ENCODE peak calls at places on chromosomes 11 and 22, in four cellular contexts. One of them, this sample, is unnamed.
A peak's percentile ranks its signal among the peaks of the same experiment; 100 is the strongest.

GRCh38 chr11:105609832-105610781 is at the start of gene GRIA4:
- DNase-seq in heart left ventricle: peak; percentile 7
- DNase-seq in CD8-positive, alpha-beta memory T cell: no peak
- DNase-seq in CD4-positive, CD25-positive, alpha-beta regulatory T cell: no peak
- DNase-seq in this sample: no peak

GRCh38 chr11:128874406-128874805 is 7.3 kb upstream of the KCNJ1 start:
- DNase-seq in heart left ventricle: no peak
- DNase-seq in CD8-positive, alpha-beta memory T cell: no peak
- DNase-seq in CD4-positive, CD25-positive, alpha-beta regulatory T cell: no peak
- DNase-seq in this sample: no peak

GRCh38 chr22:18954333-18954732 is 18.2 kb upstream of the PRODH start:
- DNase-seq in heart left ventricle: peak; percentile 51
- DNase-seq in CD8-positive, alpha-beta memory T cell: peak; percentile 36
- DNase-seq in CD4-positive, CD25-positive, alpha-beta regulatory T cell: peak; percentile 45
- DNase-seq in this sample: no peak

GRCh38 chr11:128886401-128887119 is 4.6 kb upstream of the KCNJ5 start:
- DNase-seq in heart left ventricle: no peak
- DNase-seq in CD8-positive, alpha-beta memory T cell: no peak
- DNase-seq in CD4-positive, CD25-positive, alpha-beta regulatory T cell: peak; percentile 19
- DNase-seq in this sample: peak; percentile 57

GRCh38 chr22:22687638-22688500 is 43.5 kb downstream of the GGTLC2 start:
- DNase-seq in heart left ventricle: no peak
- DNase-seq in CD8-positive, alpha-beta memory T cell: no peak
- DNase-seq in CD4-positive, CD25-positive, alpha-beta regulatory T cell: peak; percentile 32
- DNase-seq in this sample: peak; percentile 35

GRCh38 chr11:64284962-64285884 is at the start of gene GPR137:
- DNase-seq in heart left ventricle: peak; percentile 90
- DNase-seq in CD8-positive, alpha-beta memory T cell: peak; percentile 84
- DNase-seq in CD4-positive, CD25-positive, alpha-beta regulatory T cell: peak; percentile 90
- DNase-seq in this sample: peak; percentile 71

GRCh38 chr22:40954095-40954494 is 2.9 kb downstream of the RBX1 start:
- DNase-seq in heart left ventricle: no peak
- DNase-seq in CD8-positive, alpha-beta memory T cell: no peak
- DNase-seq in CD4-positive, CD25-positive, alpha-beta regulatory T cell: no peak
- DNase-seq in this sample: no peak

GRCh38 chr22:36086170-36086490 is 57.5 kb upstream of the RBFOX2 start:
- DNase-seq in heart left ventricle: no peak
- DNase-seq in CD8-positive, alpha-beta memory T cell: no peak
- DNase-seq in CD4-positive, CD25-positive, alpha-beta regulatory T cell: no peak
- DNase-seq in this sample: no peak

DNA sequence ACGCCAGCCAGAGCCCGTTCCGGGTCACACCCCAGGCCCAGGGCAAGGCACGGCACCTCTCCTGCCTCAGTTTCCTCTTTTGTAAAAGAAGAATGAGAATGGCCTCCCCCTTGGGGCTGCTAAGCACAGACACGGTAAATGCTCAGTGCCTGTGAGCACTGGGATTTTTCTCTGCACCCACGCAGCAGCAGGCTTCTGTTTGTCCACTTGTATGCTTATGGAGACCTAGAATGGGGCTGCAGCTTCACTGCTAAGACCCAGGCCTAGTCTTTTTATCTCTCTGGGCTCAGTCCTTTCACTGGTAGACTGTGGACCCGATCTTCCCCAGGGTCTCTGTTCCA is 1327.9 kb downstream of the TBC1D22A start:
- DNase-seq in heart left ventricle: no peak
- DNase-seq in CD8-positive, alpha-beta memory T cell: no peak
- DNase-seq in CD4-positive, CD25-positive, alpha-beta regulatory T cell: no peak
- DNase-seq in this sample: no peak
- H3K4me3 ChIP-seq in heart left ventricle: no peak overlapping the region
- H3K4me3 ChIP-seq in CD8-positive, alpha-beta memory T cell: no peak overlapping the region
- H3K4me3 ChIP-seq in CD4-positive, CD25-positive, alpha-beta regulatory T cell: peak overlapping the region; percentile 11
- H3K4me3 ChIP-seq in this sample: no peak overlapping the region

DNA sequence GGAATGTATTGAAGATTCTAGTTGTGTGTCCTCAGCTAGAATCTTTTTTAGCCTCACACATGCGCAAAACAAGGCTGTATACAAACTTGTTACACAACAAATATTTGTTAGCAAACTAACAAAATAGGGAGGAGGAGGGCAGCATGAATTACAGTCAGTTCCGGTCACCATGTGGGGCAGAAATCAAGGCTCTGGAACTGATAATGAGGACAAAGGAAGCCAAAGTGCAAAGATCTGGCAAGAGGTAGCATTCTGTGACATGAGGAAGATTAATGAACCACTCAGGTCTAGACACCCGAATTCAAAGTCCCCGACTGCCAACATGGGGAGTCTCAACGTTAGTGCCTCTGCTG is 1.9 kb downstream of the SUN2 start:
- DNase-seq in heart left ventricle: no peak
- DNase-seq in CD8-positive, alpha-beta memory T cell: no peak
- DNase-seq in CD4-positive, CD25-positive, alpha-beta regulatory T cell: peak; percentile 46
- DNase-seq in this sample: no peak
- H3K4me3 ChIP-seq in heart left ventricle: peak overlapping the region; percentile 86
- H3K4me3 ChIP-seq in CD8-positive, alpha-beta memory T cell: peak overlapping the region; percentile 98
- H3K4me3 ChIP-seq in CD4-positive, CD25-positive, alpha-beta regulatory T cell: peak overlapping the region; percentile 96
- H3K4me3 ChIP-seq in this sample: no peak overlapping the region

DNA sequence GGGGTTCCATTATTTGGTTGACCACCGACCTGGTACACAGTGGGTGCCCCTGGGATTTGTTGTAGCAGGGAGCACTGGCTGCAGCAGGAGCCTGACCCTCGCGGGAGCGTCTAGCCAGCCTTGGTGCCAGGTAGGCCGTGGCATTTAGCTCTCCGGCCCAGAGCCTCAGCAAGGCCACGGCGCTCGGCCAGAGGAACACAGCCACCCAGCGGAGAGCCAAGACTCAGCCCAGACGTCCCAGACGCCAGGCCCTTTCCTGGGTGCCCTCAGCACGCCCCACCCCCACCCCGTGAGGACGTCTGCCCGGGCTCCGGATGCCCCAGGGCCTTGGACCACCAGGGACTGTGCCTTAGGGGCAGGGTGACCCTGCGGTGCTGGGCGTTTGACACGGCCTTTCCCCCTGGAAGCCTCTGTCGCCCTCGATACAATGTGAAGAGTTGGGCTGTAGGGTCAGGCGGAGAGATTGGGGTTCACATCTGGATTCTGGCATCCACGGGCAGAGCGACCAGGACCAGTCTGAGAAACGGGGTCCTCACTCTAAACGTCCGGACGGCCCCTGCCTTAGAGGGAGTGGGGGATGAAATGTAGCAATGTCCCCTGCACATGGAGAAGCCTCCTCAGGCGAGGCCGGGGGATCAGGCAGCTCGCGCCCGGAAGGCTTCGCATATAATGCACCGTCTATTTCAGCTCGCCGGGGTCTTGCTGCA is 99.2 kb upstream of the FGF3 start:
- DNase-seq in heart left ventricle: no peak
- DNase-seq in CD8-positive, alpha-beta memory T cell: no peak
- DNase-seq in CD4-positive, CD25-positive, alpha-beta regulatory T cell: no peak
- DNase-seq in this sample: no peak
- H3K4me3 ChIP-seq in heart left ventricle: no peak overlapping the region
- H3K4me3 ChIP-seq in CD8-positive, alpha-beta memory T cell: no peak overlapping the region
- H3K4me3 ChIP-seq in CD4-positive, CD25-positive, alpha-beta regulatory T cell: no peak overlapping the region
- H3K4me3 ChIP-seq in this sample: no peak overlapping the region

GRCh38 chr11:118634435-118635236 is 27.2 kb downstream of the PHLDB1 start:
- DNase-seq in heart left ventricle: peak; percentile 81
- DNase-seq in CD8-positive, alpha-beta memory T cell: no peak
- DNase-seq in CD4-positive, CD25-positive, alpha-beta regulatory T cell: no peak
- DNase-seq in this sample: no peak
- H3K4me3 ChIP-seq in heart left ventricle: peak overlapping the region; percentile 32
- H3K4me3 ChIP-seq in CD8-positive, alpha-beta memory T cell: no peak overlapping the region
- H3K4me3 ChIP-seq in CD4-positive, CD25-positive, alpha-beta regulatory T cell: no peak overlapping the region
- H3K4me3 ChIP-seq in this sample: peak overlapping the region; percentile 5

GRCh38 chr11:121367434-121367833 is 74.9 kb downstream of the SC5D start:
- DNase-seq in heart left ventricle: no peak
- DNase-seq in CD8-positive, alpha-beta memory T cell: peak; percentile 4
- DNase-seq in CD4-positive, CD25-positive, alpha-beta regulatory T cell: peak; percentile 76
- DNase-seq in this sample: peak; percentile 36
- H3K4me3 ChIP-seq in heart left ventricle: peak overlapping the region; percentile 2
- H3K4me3 ChIP-seq in CD8-positive, alpha-beta memory T cell: peak overlapping the region; percentile 21
- H3K4me3 ChIP-seq in CD4-positive, CD25-positive, alpha-beta regulatory T cell: peak overlapping the region; percentile 69
- H3K4me3 ChIP-seq in this sample: no peak overlapping the region

DNA sequence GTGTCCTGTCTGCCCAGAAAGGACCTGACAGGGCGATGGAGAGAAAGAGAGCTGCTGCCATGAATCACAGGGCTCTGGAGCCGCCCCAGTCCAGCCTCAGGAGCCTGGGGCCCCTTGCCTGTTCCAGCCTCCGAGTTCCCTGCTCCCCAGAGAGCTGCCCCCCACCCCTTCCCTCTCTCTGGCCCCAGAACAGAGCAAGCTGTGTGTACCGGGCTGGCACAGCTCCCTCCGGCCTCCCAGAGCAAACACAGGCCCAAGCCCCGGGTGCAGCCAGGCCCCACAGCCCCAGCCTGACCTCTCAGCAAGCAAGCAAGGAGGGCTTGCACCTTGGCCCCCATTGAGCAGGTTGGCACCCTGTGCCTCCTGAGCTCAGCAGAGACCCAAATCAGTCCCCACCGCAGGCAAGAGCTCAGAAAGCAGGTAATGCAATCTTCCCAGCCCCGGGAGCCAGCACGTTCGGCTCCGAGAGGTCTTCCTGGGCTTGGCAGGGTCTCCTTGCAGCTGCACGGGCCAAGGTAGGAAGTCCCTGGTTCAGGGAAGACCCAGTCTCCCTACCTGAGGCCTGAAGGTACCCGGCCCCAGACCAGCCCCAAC is 1.4 kb downstream of the PACSIN3 start:
- DNase-seq in heart left ventricle: no peak
- DNase-seq in CD8-positive, alpha-beta memory T cell: no peak
- DNase-seq in CD4-positive, CD25-positive, alpha-beta regulatory T cell: no peak
- DNase-seq in this sample: no peak
- H3K4me3 ChIP-seq in heart left ventricle: peak overlapping the region; percentile 90
- H3K4me3 ChIP-seq in CD8-positive, alpha-beta memory T cell: no peak overlapping the region
- H3K4me3 ChIP-seq in CD4-positive, CD25-positive, alpha-beta regulatory T cell: no peak overlapping the region
- H3K4me3 ChIP-seq in this sample: no peak overlapping the region

GRCh38 chr22:39820266-39820665 is 73.3 kb downstream of the ENTHD1 start:
- DNase-seq in heart left ventricle: no peak
- DNase-seq in CD8-positive, alpha-beta memory T cell: no peak
- DNase-seq in CD4-positive, CD25-positive, alpha-beta regulatory T cell: no peak
- DNase-seq in this sample: no peak
- H3K4me3 ChIP-seq in heart left ventricle: no peak overlapping the region
- H3K4me3 ChIP-seq in CD8-positive, alpha-beta memory T cell: no peak overlapping the region
- H3K4me3 ChIP-seq in CD4-positive, CD25-positive, alpha-beta regulatory T cell: no peak overlapping the region
- H3K4me3 ChIP-seq in this sample: no peak overlapping the region